ENCODE peak calls at places on chromosomes 3 and 15, in four cellular contexts. K is H9, F is H1, G is trophoblast cell. U is an unnamed sample. For H3K79me2, the result is how much of the 10 kb centered on the place peaks cover.

GRCh38 chr3:29346828-29347227 is 66.0 kb downstream of the RBMS3 start:
- DNase-seq in G (peak), F (no peak), K (no peak), U (peak)

GRCh38 chr3:58403513-58404109 is 30.0 kb downstream of the PDHB start:
- DNase-seq in K (no peak), G (no peak), F (no peak), U (no peak)

GRCh38 chr3:117927831-117928230 is 1106.8 kb downstream of the IGSF11 start:
- DNase-seq in G (no peak), K (no peak), F (no peak), U (no peak)

GRCh38 chr15:48469271-48469670 is 138.0 kb downstream of the DUT start:
- DNase-seq in G (peak), K (no peak), F (no peak), U (no peak)

GRCh38 chr3:129502641-129503386 is 25.6 kb upstream of the RHO start:
- DNase-seq in G (no peak), F (no peak), K (no peak), U (no peak)

GRCh38 chr3:8845641-8846040 is 76.2 kb upstream of the OXTR start:
- DNase-seq in G (peak), F (no peak), K (no peak), U (peak)

GRCh38 chr15:90184119-90184785 is 16.9 kb upstream of the SEMA4B start:
- DNase-seq in F (no peak), G (peak), K (peak), U (no peak)

GRCh38 chr3:161349529-161350278 is 21.6 kb downstream of the SPTSSB start:
- DNase-seq in K (no peak), G (peak), F (no peak), U (peak)

GRCh38 chr3:43695863-43696262 is 5.1 kb downstream of the ABHD5 start:
- DNase-seq in G (no peak), F (no peak), K (no peak), U (no peak)

GRCh38 chr3:152836269-152836668 is 1.3 kb downstream of the P2RY1 start:
- DNase-seq in G (no peak), K (peak), F (no peak), U (no peak)

GRCh38 chr15:96225642-96226259 is 104.7 kb upstream of the NR2F2 start:
- DNase-seq in K (no peak), F (no peak), G (peak), U (peak)

GRCh38 chr3:197814372-197814771 is 23.3 kb downstream of the LRCH3 start:
- DNase-seq in K (no peak), G (no peak), F (no peak), U (no peak)
- H3K79me2 ChIP-seq in K (under half), G (under half), F (half or more), U (under half)

GRCh38 chr15:81336568-81336967 is 12.6 kb upstream of the STARD5 start:
- DNase-seq in K (no peak), G (peak), F (no peak), U (peak)

GRCh38 chr15:81335631-81336030 is 11.7 kb upstream of the STARD5 start:
- DNase-seq in F (no peak), K (no peak), G (no peak), U (no peak)

GRCh38 chr15:81333363-81333762 is 9.4 kb upstream of the STARD5 start:
- DNase-seq in F (no peak), K (peak), G (no peak), U (no peak)

GRCh38 chr15:81337241-81337640 is 13.3 kb upstream of the STARD5 start:
- DNase-seq in G (no peak), K (no peak), F (no peak), U (no peak)

GRCh38 chr15:81334768-81335447 is 11.0 kb upstream of the STARD5 start:
- DNase-seq in K (no peak), F (no peak), G (no peak), U (no peak)
- H3K4ac ChIP-seq in K (no peak), F (no peak), G (no peak), U (no peak)

GRCh38 chr3:123081718-123082369 is 15.0 kb downstream of the PDIA5 start:
- DNase-seq in K (no peak), F (no peak), G (no peak), U (peak)

GRCh38 chr3:123084192-123084591 is 17.4 kb downstream of the PDIA5 start:
- DNase-seq in F (no peak), G (no peak), K (peak), U (no peak)

GRCh38 chr3:123080864-123081562 is 14.2 kb downstream of the PDIA5 start:
- DNase-seq in G (peak), F (no peak), K (no peak), U (peak)

GRCh38 chr3:123083446-123084124 is 16.8 kb downstream of the PDIA5 start:
- DNase-seq in G (no peak), K (no peak), F (no peak), U (no peak)

GRCh38 chr3:123082370-123083065 is 15.7 kb downstream of the PDIA5 start:
- DNase-seq in K (no peak), F (no peak), G (no peak), U (no peak)
- H3K79me2 ChIP-seq in K (under half), F (half or more), G (under half), U (half or more)

DNA sequence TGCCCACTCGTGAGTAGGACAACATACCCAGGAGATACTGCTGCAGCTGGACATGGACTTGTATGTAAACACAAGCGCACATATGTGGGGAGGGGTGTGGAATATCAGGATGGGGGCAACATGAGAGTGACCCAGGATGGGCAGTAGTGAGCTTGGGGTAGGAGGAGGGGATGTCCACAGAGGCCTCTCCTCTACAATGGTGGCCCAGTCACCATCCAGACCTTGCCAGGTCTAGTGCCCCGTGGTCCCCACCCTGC is 266 bp upstream of the ZBTB47 start:
- DNase-seq in F (no peak), G (no peak), K (no peak), U (no peak)
- H3K4ac ChIP-seq in F (no peak), G (peak), K (no peak), U (no peak)

DNA sequence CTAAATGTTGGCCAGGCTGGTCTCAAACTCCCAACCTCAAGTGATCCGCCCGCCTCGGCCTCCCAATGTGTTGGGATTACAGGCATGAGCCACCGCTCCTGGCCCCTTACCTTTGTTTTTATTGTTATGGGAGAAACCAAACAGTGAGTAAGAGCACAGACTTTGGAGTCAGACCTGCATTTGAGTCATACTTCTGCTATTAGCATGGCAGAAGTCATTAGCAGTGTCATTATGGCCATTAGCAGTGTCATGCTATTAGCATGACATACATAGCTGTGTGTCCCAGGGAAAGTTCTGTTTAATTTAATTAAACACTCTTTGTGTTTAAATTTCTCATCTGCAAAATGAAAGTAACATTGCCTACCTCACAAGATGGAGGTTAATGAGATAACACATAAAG is 54.8 kb downstream of the SQOR start:
- DNase-seq in G (peak), K (no peak), F (no peak), U (no peak)
- H3K79me2 ChIP-seq in G (under half), K (under half), F (under half), U (under half)

GRCh38 chr15:62887113-62887570 is 155.4 kb upstream of the TPM1 start:
- DNase-seq in F (no peak), G (no peak), K (no peak), U (no peak)
- H3K4ac ChIP-seq in F (no peak), G (no peak), K (no peak), U (no peak)

GRCh38 chr3:149971403-149972075 is 844 bp upstream of the PFN2 start:
- DNase-seq in F (no peak), K (peak), G (peak), U (peak)
- H3K79me2 ChIP-seq in F (half or more), K (under half), G (under half), U (under half)

DNA sequence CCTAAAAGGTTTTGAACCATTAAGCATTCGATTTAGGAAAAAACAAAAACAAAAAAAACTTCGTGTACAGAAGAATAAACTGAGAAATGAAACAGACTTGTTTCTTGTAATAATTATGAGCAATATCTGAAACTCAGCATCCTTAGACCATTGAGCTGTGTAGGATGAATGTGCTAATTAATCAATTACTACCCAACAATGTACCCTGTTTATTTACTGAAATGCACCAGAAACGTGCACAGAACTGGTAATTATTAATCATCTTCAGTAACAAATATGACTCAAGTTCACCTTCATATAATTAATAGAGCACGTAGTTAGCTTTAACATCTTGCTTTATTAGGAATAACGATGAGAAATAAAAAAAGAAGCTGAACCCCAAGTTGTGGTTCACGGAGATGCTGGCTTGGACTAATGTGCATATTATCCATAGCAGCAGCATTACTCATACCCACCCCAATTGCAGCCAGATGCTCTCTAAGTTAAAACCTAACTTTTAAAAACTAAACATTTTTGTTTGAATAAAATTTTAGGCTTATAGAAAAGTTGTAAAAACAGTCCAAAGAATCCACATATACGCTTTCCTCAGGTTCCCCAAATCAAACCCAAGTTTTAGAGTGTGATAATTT is 10.2 kb upstream of the C15orf61 start:
- DNase-seq in G (no peak), F (no peak), K (no peak), U (no peak)
- H3K4ac ChIP-seq in G (no peak), F (no peak), K (no peak), U (no peak)

GRCh38 chr3:13049400-13049799 is 23.8 kb downstream of the IQSEC1 start:
- DNase-seq in G (no peak), K (no peak), F (no peak), U (no peak)
- H3K79me2 ChIP-seq in G (under half), K (under half), F (under half), U (under half)